ENCODE peak calls at places on chromosomes 12 and 14, in seven cellular contexts. T is stimulated activated CD8-positive, alpha-beta memory T cell treated with anti-CD3 and anti-CD28 coated beads, Interleukin-12 subunit alpha, Interleukin-12 subunit beta, amount 100 ng/mL, for 1 hour; W is stromal cell of bone marrow; K is globus pallidus; Z is GM20000; E is neuronal stem cell; C is T follicular helper cell. U is an unnamed sample.

GRCh38 chr12:121323908-121324307 is 27.4 kb upstream of the CAMKK2 start:
- DNase-seq in C (no peak), K (no peak), E (no peak), Z (no peak), T (no peak), W (no peak), U (no peak)

GRCh38 chr12:132638541-132639408 is 20.2 kb downstream of the P2RX2 start:
- DNase-seq in W (peak), Z (peak), T (no peak), C (no peak), E (no peak), K (no peak), U (no peak)

GRCh38 chr12:19084547-19084946 is 45.0 kb upstream of the PLEKHA5 start:
- DNase-seq in Z (no peak), E (no peak), K (no peak), C (no peak), W (no peak), T (no peak), U (no peak)

GRCh38 chr12:51246254-51246853 is 7.7 kb downstream of the DAZAP2 start:
- DNase-seq in T (no peak), K (peak), W (no peak), C (no peak), Z (no peak), E (no peak), U (no peak)

GRCh38 chr14:58739674-58740073 is 101.9 kb downstream of the DACT1 start:
- DNase-seq in E (no peak), Z (peak), C (no peak), W (no peak), T (no peak), K (no peak), U (no peak)

GRCh38 chr12:75177997-75178396 is 31.6 kb downstream of the KCNC2 start:
- DNase-seq in W (peak), K (no peak), Z (no peak), T (no peak), C (no peak), E (no peak), U (no peak)

GRCh38 chr12:51864701-51865469 is 16.4 kb upstream of the FIGNL2 start:
- DNase-seq in E (no peak), T (no peak), K (no peak), W (no peak), Z (no peak), C (no peak), U (no peak)

GRCh38 chr14:90447720-90448497 is 51.1 kb downstream of the CALM1 start:
- DNase-seq in T (no peak), K (no peak), Z (no peak), C (no peak), E (no peak), W (no peak), U (no peak)

GRCh38 chr14:104967414-104968152 is 10.6 kb downstream of the AHNAK2 start:
- DNase-seq in Z (no peak), W (no peak), K (no peak), E (no peak), C (no peak), T (no peak), U (no peak)

GRCh38 chr12:107079172-107080011 is 14.0 kb downstream of the CRY1 start:
- DNase-seq in T (no peak), W (no peak), E (no peak), C (no peak), Z (no peak), K (no peak), U (no peak)

GRCh38 chr12:6866920-6867406 is 368 bp upstream of the TPI1 start:
- DNase-seq in T (no peak), E (no peak), W (no peak), C (no peak), Z (no peak), K (no peak), U (no peak)

GRCh38 chr14:79578470-79578869 is 632.8 kb downstream of the DIO2 start:
- DNase-seq in T (no peak), K (no peak), C (no peak), W (no peak), Z (no peak), E (no peak), U (no peak)

GRCh38 chr14:104102282-104102914 is 16.9 kb downstream of the ASPG start:
- DNase-seq in C (no peak), Z (no peak), T (no peak), E (no peak), W (no peak), K (no peak), U (no peak)

GRCh38 chr14:70624972-70625371 is 16.7 kb upstream of the TTC9 start:
- DNase-seq in K (no peak), W (no peak), E (no peak), T (no peak), C (no peak), Z (no peak), U (no peak)

GRCh38 chr12:120961604-120962486 is 16.5 kb upstream of the HNF1A start:
- DNase-seq in T (no peak), Z (no peak), K (no peak), E (no peak), C (no peak), W (no peak), U (no peak)

GRCh38 chr12:65881965-65882413 is 57.7 kb downstream of the HMGA2 start:
- DNase-seq in W (peak), T (no peak), E (no peak), C (no peak), Z (peak), K (peak), U (peak)

GRCh38 chr12:31324845-31325523 is 966 bp downstream of the SINHCAF start:
- DNase-seq in C (peak), W (no peak), Z (peak), E (peak), T (peak), K (peak), U (no peak)

GRCh38 chr12:32171211-32171610 is 64.6 kb downstream of the BICD1 start:
- DNase-seq in T (no peak), Z (no peak), W (no peak), C (no peak), K (no peak), E (no peak), U (no peak)

GRCh38 chr14:100903672-100904185 is at the start of gene RTL1:
- DNase-seq in W (no peak), T (no peak), E (no peak), Z (peak), C (no peak), K (no peak), U (no peak)